ENCODE peak calls at places on chromosomes 13 and 19, in five cellular contexts. E, C, V, W and A are unnamed samples.

GRCh38 chr13:46176756-46177155 is 5.2 kb downstream of the LCP1 start:
- DNase-seq in V (peak), W (no peak), E (no peak), C (no peak), A (no peak)

GRCh38 chr13:58495668-58496067 is 864.1 kb downstream of the PCDH17 start:
- DNase-seq in V (no peak), C (no peak), E (no peak), W (no peak), A (no peak)

GRCh38 chr13:37386276-37386675 is 212.3 kb downstream of the POSTN start:
- DNase-seq in C (peak), E (no peak), V (no peak), W (no peak), A (no peak)

GRCh38 chr13:110916671-110917142 is 1.8 kb upstream of the ANKRD10 start:
- DNase-seq in W (no peak), E (no peak), V (no peak), C (peak), A (no peak)

GRCh38 chr19:52464798-52465470 is 11.6 kb downstream of the ZNF578 start:
- DNase-seq in W (no peak), V (no peak), C (no peak), E (no peak), A (peak)

GRCh38 chr19:1376415-1376805 is 7.3 kb upstream of the NDUFS7 start:
- DNase-seq in W (no peak), E (no peak), C (no peak), V (no peak), A (no peak)

GRCh38 chr19:39738809-39739208 is 980 bp upstream of the CLC start:
- DNase-seq in C (no peak), V (no peak), E (no peak), W (no peak), A (no peak)

GRCh38 chr13:93554514-93554913 is 327.9 kb downstream of the GPC6 start:
- DNase-seq in V (no peak), E (no peak), W (no peak), C (no peak), A (no peak)

GRCh38 chr19:5964816-5965565 is 12.9 kb downstream of the RANBP3 start:
- DNase-seq in C (no peak), W (no peak), E (no peak), V (no peak), A (no peak)

GRCh38 chr19:12330340-12330739 is 3.1 kb downstream of the ZNF563 start:
- DNase-seq in V (no peak), E (no peak), C (no peak), W (no peak), A (no peak)

GRCh38 chr13:98664047-98664446 is 87.1 kb upstream of the STK24 start:
- DNase-seq in E (no peak), W (no peak), V (no peak), C (peak), A (no peak)

GRCh38 chr19:18502633-18503294 is 19.1 kb downstream of the ELL start:
- DNase-seq in E (peak), V (no peak), C (no peak), W (no peak), A (no peak)

GRCh38 chr19:1112254-1113208 is 8.7 kb downstream of the GPX4 start:
- DNase-seq in V (no peak), C (peak), E (peak), W (no peak), A (no peak)

GRCh38 chr13:32228330-32229041 is 86.7 kb downstream of the ZAR1L start:
- DNase-seq in V (no peak), W (no peak), C (peak), E (no peak), A (peak)

GRCh38 chr13:51797664-51798488 is 6.1 kb downstream of the DHRS12 start:
- DNase-seq in C (peak), W (no peak), V (peak), E (no peak), A (peak)

GRCh38 chr19:16247353-16248182 is 49.9 kb downstream of the AP1M1 start:
- DNase-seq in V (peak), W (peak), E (peak), C (peak), A (peak)

GRCh38 chr19:44050740-44051653 is 839 bp upstream of the ZNF223 start:
- DNase-seq in C (no peak), E (no peak), V (no peak), W (no peak), A (peak)

GRCh38 chr13:75544681-75545333 is 4.8 kb upstream of the UCHL3 start:
- DNase-seq in W (no peak), E (no peak), C (peak), V (no peak), A (peak)

GRCh38 chr13:54356849-54357248 is 1328.2 kb downstream of the OLFM4 start:
- DNase-seq in E (no peak), V (no peak), C (no peak), W (no peak), A (no peak)

GRCh38 chr13:98743377-98743776 is 9.1 kb downstream of the SLC15A1 start:
- DNase-seq in C (no peak), V (no peak), W (no peak), E (no peak), A (no peak)

GRCh38 chr19:11091343-11092153 is 2.3 kb downstream of the LDLR start:
- DNase-seq in C (peak), V (peak), W (no peak), E (peak), A (peak)

GRCh38 chr19:47232422-47233211 is 1.6 kb upstream of the BBC3 start:
- DNase-seq in E (no peak), W (no peak), V (no peak), C (peak), A (no peak)

GRCh38 chr13:70505809-70506208 is 397.6 kb upstream of the KLHL1 start:
- DNase-seq in E (no peak), C (no peak), W (no peak), V (no peak), A (no peak)

GRCh38 chr13:99955107-99955746 is 16.3 kb downstream of the ZIC5 start:
- DNase-seq in V (no peak), E (no peak), W (no peak), C (no peak), A (no peak)

GRCh38 chr13:59721889-59722579 is 441.7 kb downstream of the DIAPH3 start:
- DNase-seq in V (no peak), C (no peak), W (no peak), E (no peak), A (no peak)

GRCh38 chr19:49110567-49110966 is 3.6 kb upstream of the LIN7B start:
- DNase-seq in W (no peak), C (peak), V (no peak), E (no peak), A (no peak)